ENCODE peak calls at places on chromosomes 16 and 17, in nine cellular contexts. One of them, this sample, is unnamed. For H3K4me1 and H3K36me3, the result is how much of the 10 kb centered on the place peaks cover.

GRCh38 chr17:6532441-6532885 is 23.9 kb downstream of the PITPNM3 start:
- DNase-seq in cardiac muscle cell: no peak
- DNase-seq in ovary: no peak
- DNase-seq in tibial artery: no peak
- DNase-seq in left lung: no peak
- DNase-seq in thoracic aorta: no peak
- DNase-seq in H1: no peak
- DNase-seq in transverse colon: no peak
- DNase-seq in stomach: no peak
- DNase-seq in this sample: no peak

GRCh38 chr16:65235339-65236177 is 113.7 kb upstream of the CDH11 start:
- DNase-seq in cardiac muscle cell: no peak
- DNase-seq in ovary: no peak
- DNase-seq in tibial artery: no peak
- DNase-seq in left lung: no peak
- DNase-seq in thoracic aorta: no peak
- DNase-seq in H1: no peak
- DNase-seq in transverse colon: no peak
- DNase-seq in stomach: no peak
- DNase-seq in this sample: no peak

GRCh38 chr17:15502315-15503112 is 35.1 kb upstream of the CDRT4 start:
- DNase-seq in cardiac muscle cell: peak
- DNase-seq in ovary: peak
- DNase-seq in tibial artery: peak
- DNase-seq in left lung: peak
- DNase-seq in thoracic aorta: peak
- DNase-seq in H1: peak
- DNase-seq in transverse colon: peak
- DNase-seq in stomach: peak
- DNase-seq in this sample: peak

GRCh38 chr16:67243481-67243880 is 3.8 kb downstream of the FHOD1 start:
- DNase-seq in cardiac muscle cell: no peak
- DNase-seq in ovary: no peak
- DNase-seq in tibial artery: peak
- DNase-seq in left lung: peak
- DNase-seq in thoracic aorta: no peak
- DNase-seq in H1: no peak
- DNase-seq in transverse colon: no peak
- DNase-seq in stomach: no peak
- DNase-seq in this sample: peak

GRCh38 chr17:59491353-59492090 is 73.9 kb upstream of the DHX40 start:
- DNase-seq in cardiac muscle cell: peak
- DNase-seq in ovary: no peak
- DNase-seq in tibial artery: no peak
- DNase-seq in left lung: no peak
- DNase-seq in thoracic aorta: no peak
- DNase-seq in H1: no peak
- DNase-seq in transverse colon: no peak
- DNase-seq in stomach: no peak
- DNase-seq in this sample: no peak

GRCh38 chr17:30831257-30831656 is 509 bp upstream of the ATAD5 start:
- DNase-seq in cardiac muscle cell: peak
- DNase-seq in ovary: no peak
- DNase-seq in tibial artery: no peak
- DNase-seq in left lung: no peak
- DNase-seq in thoracic aorta: no peak
- DNase-seq in H1: no peak
- DNase-seq in transverse colon: no peak
- DNase-seq in stomach: no peak
- DNase-seq in this sample: no peak

GRCh38 chr16:87757841-87758426 is 7.9 kb downstream of the KLHDC4 start:
- DNase-seq in cardiac muscle cell: no peak
- DNase-seq in ovary: no peak
- DNase-seq in tibial artery: no peak
- DNase-seq in left lung: no peak
- DNase-seq in thoracic aorta: no peak
- DNase-seq in H1: no peak
- DNase-seq in transverse colon: no peak
- DNase-seq in stomach: no peak
- DNase-seq in this sample: no peak

GRCh38 chr16:27318399-27319256 is 4.9 kb downstream of the IL4R start:
- DNase-seq in cardiac muscle cell: peak
- DNase-seq in ovary: no peak
- DNase-seq in tibial artery: peak
- DNase-seq in left lung: peak
- DNase-seq in thoracic aorta: no peak
- DNase-seq in H1: no peak
- DNase-seq in transverse colon: peak
- DNase-seq in stomach: no peak
- DNase-seq in this sample: peak

GRCh38 chr16:35713762-35714650 is 2254.6 kb downstream of the TP53TG3F start:
- DNase-seq in cardiac muscle cell: no peak
- DNase-seq in ovary: no peak
- DNase-seq in tibial artery: no peak
- DNase-seq in left lung: no peak
- DNase-seq in thoracic aorta: no peak
- DNase-seq in H1: no peak
- DNase-seq in transverse colon: no peak
- DNase-seq in stomach: no peak
- DNase-seq in this sample: no peak

GRCh38 chr17:42979511-42980273 is at the start of gene PTGES3L:
- DNase-seq in cardiac muscle cell: peak
- DNase-seq in ovary: no peak
- DNase-seq in tibial artery: peak
- DNase-seq in left lung: no peak
- DNase-seq in thoracic aorta: peak
- DNase-seq in H1: peak
- DNase-seq in transverse colon: peak
- DNase-seq in stomach: no peak
- DNase-seq in this sample: no peak

DNA sequence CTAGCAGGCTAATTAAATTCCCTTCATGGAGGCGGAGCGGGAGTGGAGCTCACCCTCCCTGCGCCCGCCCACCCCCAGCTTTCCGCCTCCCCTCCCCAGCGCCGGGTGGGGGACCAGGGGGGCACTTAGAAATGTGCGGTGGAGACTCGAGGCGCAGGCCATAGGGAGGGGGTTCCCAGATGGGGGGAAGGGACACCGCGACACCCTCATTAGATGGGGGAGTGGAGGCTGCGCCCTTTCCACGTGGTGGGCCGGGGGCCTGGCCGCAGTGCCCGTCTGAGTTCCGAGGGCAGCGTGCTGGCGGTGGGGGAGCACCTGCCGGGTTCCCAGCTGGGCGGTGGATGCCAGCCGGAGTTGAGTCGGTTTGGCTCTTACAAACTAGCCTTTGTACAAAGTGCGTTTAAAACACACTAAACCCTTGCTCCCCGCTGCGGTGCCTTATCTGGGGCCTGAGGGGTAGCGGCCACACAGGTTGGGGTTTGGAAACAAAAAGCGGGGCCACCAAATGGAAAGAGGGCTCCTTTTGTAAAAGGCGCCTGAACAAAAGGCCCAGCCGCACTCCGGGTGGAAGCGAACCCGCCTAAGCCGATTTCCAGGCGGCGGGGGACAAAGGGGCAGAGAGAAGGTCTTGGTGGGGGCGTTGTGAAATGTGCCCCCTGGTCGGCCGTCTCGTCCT is 1.4 kb downstream of the GSE1 start:
- DNase-seq in cardiac muscle cell: peak
- DNase-seq in ovary: no peak
- DNase-seq in tibial artery: no peak
- DNase-seq in left lung: no peak
- DNase-seq in thoracic aorta: no peak
- DNase-seq in H1: no peak
- DNase-seq in transverse colon: peak
- DNase-seq in stomach: no peak
- DNase-seq in this sample: no peak
- H3K4me1 ChIP-seq in cardiac muscle cell: under half
- H3K4me1 ChIP-seq in ovary: under half
- H3K4me1 ChIP-seq in tibial artery: half or more
- H3K4me1 ChIP-seq in left lung: half or more
- H3K4me1 ChIP-seq in thoracic aorta: under half
- H3K4me1 ChIP-seq in H1: under half
- H3K4me1 ChIP-seq in transverse colon: half or more
- H3K4me1 ChIP-seq in stomach: half or more
- H3K4me1 ChIP-seq in this sample: half or more

DNA sequence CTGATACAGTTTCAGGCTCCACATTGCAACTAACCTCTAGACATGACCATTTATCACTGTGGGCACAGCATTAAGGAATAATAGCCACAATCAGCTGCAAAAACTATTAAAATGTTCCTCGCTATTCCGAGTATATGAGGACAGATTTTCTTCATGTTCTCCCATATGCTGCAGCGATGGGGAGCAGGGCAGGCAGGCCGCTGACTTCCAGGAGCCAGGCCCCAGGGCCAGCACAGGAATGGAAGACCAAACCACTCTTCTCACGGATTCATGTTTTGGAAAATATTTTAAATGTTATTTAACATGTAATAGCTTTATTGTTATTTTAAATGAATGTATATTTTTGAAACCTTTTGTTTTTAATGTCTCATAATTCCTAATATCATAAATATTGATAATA is 43.8 kb upstream of the ENDOV start:
- DNase-seq in cardiac muscle cell: no peak
- DNase-seq in ovary: no peak
- DNase-seq in tibial artery: peak
- DNase-seq in left lung: peak
- DNase-seq in thoracic aorta: no peak
- DNase-seq in H1: no peak
- DNase-seq in transverse colon: no peak
- DNase-seq in stomach: no peak
- DNase-seq in this sample: no peak
- H3K36me3 ChIP-seq in cardiac muscle cell: under half
- H3K36me3 ChIP-seq in ovary: under half
- H3K36me3 ChIP-seq in tibial artery: half or more
- H3K36me3 ChIP-seq in left lung: under half
- H3K36me3 ChIP-seq in thoracic aorta: half or more
- H3K36me3 ChIP-seq in H1: under half
- H3K36me3 ChIP-seq in transverse colon: under half
- H3K36me3 ChIP-seq in stomach: half or more
- H3K36me3 ChIP-seq in this sample: under half

GRCh38 chr17:46931596-46931995 is 8.6 kb downstream of the GOSR2 start:
- DNase-seq in cardiac muscle cell: no peak
- DNase-seq in ovary: no peak
- DNase-seq in tibial artery: no peak
- DNase-seq in left lung: no peak
- DNase-seq in thoracic aorta: no peak
- DNase-seq in H1: no peak
- DNase-seq in transverse colon: no peak
- DNase-seq in stomach: no peak
- DNase-seq in this sample: no peak
- H3K27ac ChIP-seq in cardiac muscle cell: no peak
- H3K27ac ChIP-seq in ovary: no peak
- H3K27ac ChIP-seq in tibial artery: no peak
- H3K27ac ChIP-seq in left lung: no peak
- H3K27ac ChIP-seq in thoracic aorta: no peak
- H3K27ac ChIP-seq in H1: no peak
- H3K27ac ChIP-seq in transverse colon: no peak
- H3K27ac ChIP-seq in stomach: no peak
- H3K27ac ChIP-seq in this sample: no peak

DNA sequence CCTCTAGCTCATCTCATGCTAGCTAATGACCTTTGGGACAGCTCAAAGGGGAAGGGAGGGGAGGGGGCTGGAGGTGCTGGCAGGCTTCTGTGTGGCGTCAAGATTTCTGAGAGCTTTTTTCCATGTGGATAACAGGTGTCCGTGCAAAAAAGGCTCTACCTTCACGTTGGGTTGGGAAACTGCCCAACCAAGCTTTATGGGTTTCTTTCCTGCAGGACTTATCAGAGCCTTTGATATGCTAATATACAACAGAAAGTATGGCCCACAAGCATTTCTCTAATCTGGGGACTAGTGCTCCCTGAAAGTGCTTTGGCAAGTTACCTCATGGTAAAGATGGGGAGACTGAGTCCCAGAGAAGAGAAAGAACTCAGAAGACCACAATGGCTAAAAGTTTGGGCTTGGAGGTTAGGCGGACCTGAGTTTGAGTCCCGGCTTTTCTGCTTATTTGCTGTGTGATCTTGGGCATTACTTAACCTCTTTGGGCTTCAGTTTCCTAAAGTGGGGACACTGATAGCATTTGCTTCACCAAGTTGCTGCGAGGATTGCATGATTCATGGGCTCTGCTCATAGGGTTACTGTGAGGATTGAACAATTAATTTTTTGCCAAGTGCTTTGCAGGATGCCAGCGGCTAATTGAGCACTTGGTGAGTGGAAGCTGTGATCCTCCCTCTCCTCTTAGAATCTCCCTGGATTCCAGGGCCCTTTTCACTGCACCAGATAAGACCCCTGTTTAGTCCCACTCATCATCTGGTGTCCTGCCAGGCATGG is 14.1 kb downstream of the ADGRG1 start:
- DNase-seq in cardiac muscle cell: no peak
- DNase-seq in ovary: no peak
- DNase-seq in tibial artery: no peak
- DNase-seq in left lung: no peak
- DNase-seq in thoracic aorta: no peak
- DNase-seq in H1: no peak
- DNase-seq in transverse colon: no peak
- DNase-seq in stomach: no peak
- DNase-seq in this sample: no peak
- H3K4me1 ChIP-seq in cardiac muscle cell: under half
- H3K4me1 ChIP-seq in ovary: under half
- H3K4me1 ChIP-seq in tibial artery: under half
- H3K4me1 ChIP-seq in left lung: half or more
- H3K4me1 ChIP-seq in thoracic aorta: under half
- H3K4me1 ChIP-seq in H1: under half
- H3K4me1 ChIP-seq in transverse colon: under half
- H3K4me1 ChIP-seq in stomach: half or more
- H3K4me1 ChIP-seq in this sample: under half